ENCODE peak calls at places on chromosome 20, in ten cellular contexts. One of them, this sample, is unnamed.

GRCh38 chr20:375265-375889 is 5.2 kb upstream of the TRIB3 start:
- DNase-seq in activated CD4-positive, CD25-positive, alpha-beta regulatory T cell: no peak
- DNase-seq in natural killer cell: no peak
- DNase-seq in stomach: no peak
- DNase-seq in NCI-H774: no peak
- DNase-seq in retina: no peak
- DNase-seq in Calu3: no peak
- DNase-seq in HS-5: no peak
- DNase-seq in GM04503: no peak
- DNase-seq in mucosa of descending colon: no peak
- DNase-seq in this sample: no peak

GRCh38 chr20:57080796-57081195 is 185.6 kb downstream of the BMP7 start:
- DNase-seq in activated CD4-positive, CD25-positive, alpha-beta regulatory T cell: no peak
- DNase-seq in natural killer cell: no peak
- DNase-seq in stomach: no peak
- DNase-seq in NCI-H774: no peak
- DNase-seq in retina: no peak
- DNase-seq in Calu3: no peak
- DNase-seq in HS-5: peak; percentile 32
- DNase-seq in GM04503: no peak
- DNase-seq in mucosa of descending colon: no peak
- DNase-seq in this sample: peak; percentile 42

GRCh38 chr20:2390971-2391675 is 10.4 kb downstream of the TGM6 start:
- DNase-seq in activated CD4-positive, CD25-positive, alpha-beta regulatory T cell: no peak
- DNase-seq in natural killer cell: no peak
- DNase-seq in stomach: no peak
- DNase-seq in NCI-H774: no peak
- DNase-seq in retina: no peak
- DNase-seq in Calu3: no peak
- DNase-seq in HS-5: no peak
- DNase-seq in GM04503: no peak
- DNase-seq in mucosa of descending colon: no peak
- DNase-seq in this sample: no peak

GRCh38 chr20:22615425-22615824 is 31.1 kb upstream of the FOXA2 start:
- DNase-seq in activated CD4-positive, CD25-positive, alpha-beta regulatory T cell: no peak
- DNase-seq in natural killer cell: no peak
- DNase-seq in stomach: no peak
- DNase-seq in NCI-H774: no peak
- DNase-seq in retina: no peak
- DNase-seq in Calu3: no peak
- DNase-seq in HS-5: no peak
- DNase-seq in GM04503: no peak
- DNase-seq in mucosa of descending colon: no peak
- DNase-seq in this sample: no peak

GRCh38 chr20:9515761-9516657 is 1.6 kb downstream of the LAMP5 start:
- DNase-seq in activated CD4-positive, CD25-positive, alpha-beta regulatory T cell: no peak
- DNase-seq in natural killer cell: no peak
- DNase-seq in stomach: no peak
- DNase-seq in NCI-H774: no peak
- DNase-seq in retina: peak; percentile 77
- DNase-seq in Calu3: peak; percentile 10
- DNase-seq in HS-5: no peak
- DNase-seq in GM04503: no peak
- DNase-seq in mucosa of descending colon: no peak
- DNase-seq in this sample: no peak

GRCh38 chr20:19254956-19255355 is 42.5 kb downstream of the SLC24A3 start:
- DNase-seq in activated CD4-positive, CD25-positive, alpha-beta regulatory T cell: no peak
- DNase-seq in natural killer cell: no peak
- DNase-seq in stomach: no peak
- DNase-seq in NCI-H774: no peak
- DNase-seq in retina: no peak
- DNase-seq in Calu3: no peak
- DNase-seq in HS-5: no peak
- DNase-seq in GM04503: no peak
- DNase-seq in mucosa of descending colon: no peak
- DNase-seq in this sample: no peak

GRCh38 chr20:12555369-12555768 is 453.4 kb upstream of the SPTLC3 start:
- DNase-seq in activated CD4-positive, CD25-positive, alpha-beta regulatory T cell: no peak
- DNase-seq in natural killer cell: no peak
- DNase-seq in stomach: no peak
- DNase-seq in NCI-H774: no peak
- DNase-seq in retina: no peak
- DNase-seq in Calu3: peak; percentile 17
- DNase-seq in HS-5: no peak
- DNase-seq in GM04503: no peak
- DNase-seq in mucosa of descending colon: no peak
- DNase-seq in this sample: no peak

GRCh38 chr20:4449977-4450715 is 271.6 kb upstream of the PRND start:
- DNase-seq in activated CD4-positive, CD25-positive, alpha-beta regulatory T cell: no peak
- DNase-seq in natural killer cell: no peak
- DNase-seq in stomach: no peak
- DNase-seq in NCI-H774: no peak
- DNase-seq in retina: peak; percentile 5
- DNase-seq in Calu3: no peak
- DNase-seq in HS-5: no peak
- DNase-seq in GM04503: no peak
- DNase-seq in mucosa of descending colon: no peak
- DNase-seq in this sample: no peak

GRCh38 chr20:1328680-1329330 is at the start of gene SDCBP2:
- DNase-seq in activated CD4-positive, CD25-positive, alpha-beta regulatory T cell: no peak
- DNase-seq in natural killer cell: no peak
- DNase-seq in stomach: peak; percentile 89
- DNase-seq in NCI-H774: no peak
- DNase-seq in retina: no peak
- DNase-seq in Calu3: peak; percentile 74
- DNase-seq in HS-5: no peak
- DNase-seq in GM04503: no peak
- DNase-seq in mucosa of descending colon: peak; percentile 92
- DNase-seq in this sample: no peak

GRCh38 chr20:58237318-58238182 is 9.1 kb upstream of the ANKRD60 start:
- DNase-seq in activated CD4-positive, CD25-positive, alpha-beta regulatory T cell: no peak
- DNase-seq in natural killer cell: no peak
- DNase-seq in stomach: no peak
- DNase-seq in NCI-H774: no peak
- DNase-seq in retina: no peak
- DNase-seq in Calu3: no peak
- DNase-seq in HS-5: peak; percentile 56
- DNase-seq in GM04503: peak; percentile 73
- DNase-seq in mucosa of descending colon: no peak
- DNase-seq in this sample: no peak

GRCh38 chr20:49483018-49483705 is 694 bp upstream of the KCNB1 start:
- DNase-seq in activated CD4-positive, CD25-positive, alpha-beta regulatory T cell: no peak
- DNase-seq in natural killer cell: no peak
- DNase-seq in stomach: no peak
- DNase-seq in NCI-H774: no peak
- DNase-seq in retina: peak; percentile 36
- DNase-seq in Calu3: no peak
- DNase-seq in HS-5: no peak
- DNase-seq in GM04503: no peak
- DNase-seq in mucosa of descending colon: no peak
- DNase-seq in this sample: no peak

GRCh38 chr20:57160985-57161384 is 105.5 kb downstream of the BMP7 start:
- DNase-seq in activated CD4-positive, CD25-positive, alpha-beta regulatory T cell: no peak
- DNase-seq in natural killer cell: no peak
- DNase-seq in stomach: no peak
- DNase-seq in NCI-H774: no peak
- DNase-seq in retina: no peak
- DNase-seq in Calu3: no peak
- DNase-seq in HS-5: no peak
- DNase-seq in GM04503: no peak
- DNase-seq in mucosa of descending colon: no peak
- DNase-seq in this sample: no peak

GRCh38 chr20:8652396-8652795 is 416.5 kb upstream of the PLCB4 start:
- DNase-seq in activated CD4-positive, CD25-positive, alpha-beta regulatory T cell: no peak
- DNase-seq in natural killer cell: no peak
- DNase-seq in stomach: no peak
- DNase-seq in NCI-H774: no peak
- DNase-seq in retina: no peak
- DNase-seq in Calu3: no peak
- DNase-seq in HS-5: no peak
- DNase-seq in GM04503: no peak
- DNase-seq in mucosa of descending colon: no peak
- DNase-seq in this sample: no peak

GRCh38 chr20:23069073-23069472 is 17.1 kb downstream of the CD93 start:
- DNase-seq in activated CD4-positive, CD25-positive, alpha-beta regulatory T cell: no peak
- DNase-seq in natural killer cell: no peak
- DNase-seq in stomach: no peak
- DNase-seq in NCI-H774: no peak
- DNase-seq in retina: no peak
- DNase-seq in Calu3: no peak
- DNase-seq in HS-5: no peak
- DNase-seq in GM04503: no peak
- DNase-seq in mucosa of descending colon: no peak
- DNase-seq in this sample: no peak

GRCh38 chr20:47360489-47361267 is 4.2 kb upstream of the ZMYND8 start:
- DNase-seq in activated CD4-positive, CD25-positive, alpha-beta regulatory T cell: no peak
- DNase-seq in natural killer cell: no peak
- DNase-seq in stomach: peak; percentile 86
- DNase-seq in NCI-H774: peak; percentile 90
- DNase-seq in retina: peak; percentile 85
- DNase-seq in Calu3: peak; percentile 90
- DNase-seq in HS-5: no peak
- DNase-seq in GM04503: no peak
- DNase-seq in mucosa of descending colon: peak; percentile 76
- DNase-seq in this sample: peak; percentile 82

GRCh38 chr20:44349349-44349748 is 6.2 kb upstream of the HNF4A start:
- DNase-seq in activated CD4-positive, CD25-positive, alpha-beta regulatory T cell: no peak
- DNase-seq in natural killer cell: no peak
- DNase-seq in stomach: no peak
- DNase-seq in NCI-H774: no peak
- DNase-seq in retina: no peak
- DNase-seq in Calu3: no peak
- DNase-seq in HS-5: no peak
- DNase-seq in GM04503: no peak
- DNase-seq in mucosa of descending colon: no peak
- DNase-seq in this sample: no peak

GRCh38 chr20:45041464-45042337 is 59.2 kb downstream of the KCNS1 start:
- DNase-seq in activated CD4-positive, CD25-positive, alpha-beta regulatory T cell: no peak
- DNase-seq in natural killer cell: no peak
- DNase-seq in stomach: no peak
- DNase-seq in NCI-H774: peak; percentile 22
- DNase-seq in retina: no peak
- DNase-seq in Calu3: peak; percentile 59
- DNase-seq in HS-5: peak; percentile 83
- DNase-seq in GM04503: no peak
- DNase-seq in mucosa of descending colon: peak; percentile 31
- DNase-seq in this sample: peak; percentile 48

GRCh38 chr20:2387180-2387577 is 6.5 kb downstream of the TGM6 start:
- DNase-seq in activated CD4-positive, CD25-positive, alpha-beta regulatory T cell: no peak
- DNase-seq in natural killer cell: no peak
- DNase-seq in stomach: no peak
- DNase-seq in NCI-H774: no peak
- DNase-seq in retina: no peak
- DNase-seq in Calu3: peak; percentile 48
- DNase-seq in HS-5: no peak
- DNase-seq in GM04503: no peak
- DNase-seq in mucosa of descending colon: peak; percentile 23
- DNase-seq in this sample: peak; percentile 22

GRCh38 chr20:34022154-34022842 is 28.6 kb downstream of the RALY start:
- DNase-seq in activated CD4-positive, CD25-positive, alpha-beta regulatory T cell: no peak
- DNase-seq in natural killer cell: no peak
- DNase-seq in stomach: no peak
- DNase-seq in NCI-H774: no peak
- DNase-seq in retina: no peak
- DNase-seq in Calu3: peak; percentile 35
- DNase-seq in HS-5: no peak
- DNase-seq in GM04503: no peak
- DNase-seq in mucosa of descending colon: no peak
- DNase-seq in this sample: no peak